ENCODE peak calls at places on chromosomes 5 and 9, in four cellular contexts. M is ureter, H is dorsolateral prefrontal cortex, F is GM12865. L is an unnamed sample.

GRCh38 chr9:93945400-93946337 is 9.5 kb downstream of the BARX1 start:
- DNase-seq in H (no peak), M (no peak), F (no peak), L (no peak)

GRCh38 chr5:157559301-157559700 is 16.3 kb downstream of the ADAM19 start:
- DNase-seq in M (no peak), H (no peak), F (no peak), L (no peak)

GRCh38 chr9:108889649-108890067 is 27.6 kb downstream of the ACTL7A start:
- DNase-seq in F (no peak), H (no peak), M (no peak), L (no peak)

GRCh38 chr5:41695920-41696582 is 174.2 kb downstream of the OXCT1 start:
- DNase-seq in M (no peak), F (peak), H (no peak), L (no peak)

GRCh38 chr9:89999176-89999533 is 394.3 kb downstream of the GADD45G start:
- DNase-seq in M (peak), H (no peak), F (no peak), L (no peak)

GRCh38 chr5:93658044-93658443 is 75.0 kb downstream of the NR2F1 start:
- DNase-seq in H (no peak), M (no peak), F (no peak), L (no peak)

GRCh38 chr5:157354825-157355224 is 88.9 kb downstream of the CYFIP2 start:
- DNase-seq in H (no peak), M (no peak), F (no peak), L (peak)

GRCh38 chr9:23707249-23707648 is 118.8 kb downstream of the ELAVL2 start:
- DNase-seq in M (no peak), F (no peak), H (no peak), L (no peak)

GRCh38 chr5:1749346-1750124 is 50.1 kb downstream of the MRPL36 start:
- DNase-seq in F (no peak), H (no peak), M (no peak), L (no peak)

GRCh38 chr5:3600106-3600997 is 4.7 kb downstream of the IRX1 start:
- DNase-seq in F (no peak), M (no peak), H (no peak), L (peak)

GRCh38 chr5:123875444-123876264 is 363.7 kb downstream of the CSNK1G3 start:
- DNase-seq in M (no peak), H (peak), F (no peak), L (peak)

GRCh38 chr5:177130211-177131018 is 3.2 kb upstream of the NSD1 start:
- DNase-seq in H (peak), M (no peak), F (no peak), L (no peak)

GRCh38 chr5:160064441-160064840 is 54.8 kb downstream of the PWWP2A start:
- DNase-seq in F (no peak), M (peak), H (no peak), L (no peak)

GRCh38 chr9:137405677-137406081 is 17.3 kb downstream of the EXD3 start:
- DNase-seq in M (no peak), H (no peak), F (no peak), L (no peak)

GRCh38 chr5:116144103-116144502 is 59.3 kb downstream of the COMMD10 start:
- DNase-seq in H (no peak), M (no peak), F (no peak), L (no peak)

GRCh38 chr5:2883771-2884170 is 132.3 kb upstream of the IRX2 start:
- DNase-seq in F (no peak), H (no peak), M (peak), L (no peak)

GRCh38 chr5:123476696-123477095 is 35.3 kb upstream of the CSNK1G3 start:
- DNase-seq in H (no peak), M (no peak), F (no peak), L (no peak)

L was measured in endothelial cell.